ENCODE peak calls at places on chromosomes 3 and 15, in ten cellular contexts. One of them, this sample, is unnamed.

GRCh38 chr3:77449459-77449858 is 409.6 kb downstream of the ROBO2 start:
- DNase-seq in uterus: no peak
- DNase-seq in WTC11: no peak
- DNase-seq in A549: no peak
- DNase-seq in A172: no peak
- DNase-seq in NCI-H748 treated with DMSO at 0.1 percent for 48 hours: no peak
- DNase-seq in NCI-H345: no peak
- DNase-seq in HCEC 1CT: no peak
- DNase-seq in hypothalamus: no peak
- DNase-seq in T-cell: no peak
- DNase-seq in this sample: no peak

GRCh38 chr3:32782417-32782816 is 35.4 kb upstream of the TRIM71 start:
- DNase-seq in NCI-H748 treated with DMSO at 0.1 percent for 48 hours: no peak
- DNase-seq in uterus: no peak
- DNase-seq in WTC11: no peak
- DNase-seq in T-cell: no peak
- DNase-seq in NCI-H345: no peak
- DNase-seq in A549: no peak
- DNase-seq in hypothalamus: no peak
- DNase-seq in A172: no peak
- DNase-seq in HCEC 1CT: no peak
- DNase-seq in this sample: no peak

GRCh38 chr3:170469151-170470062 is 50.7 kb downstream of the CLDN11 start:
- DNase-seq in WTC11: no peak
- DNase-seq in T-cell: no peak
- DNase-seq in HCEC 1CT: peak; percentile 28
- DNase-seq in NCI-H345: no peak
- DNase-seq in A549: no peak
- DNase-seq in hypothalamus: no peak
- DNase-seq in A172: peak; percentile 12
- DNase-seq in uterus: peak; percentile 53
- DNase-seq in NCI-H748 treated with DMSO at 0.1 percent for 48 hours: peak; percentile 64
- DNase-seq in this sample: no peak

GRCh38 chr3:52524752-52525661 is 8.7 kb downstream of the NT5DC2 start:
- DNase-seq in NCI-H748 treated with DMSO at 0.1 percent for 48 hours: no peak
- DNase-seq in WTC11: peak; percentile 6
- DNase-seq in T-cell: no peak
- DNase-seq in A172: no peak
- DNase-seq in uterus: peak; percentile 41
- DNase-seq in hypothalamus: no peak
- DNase-seq in NCI-H345: peak; percentile 89
- DNase-seq in HCEC 1CT: no peak
- DNase-seq in A549: no peak
- DNase-seq in this sample: peak; percentile 40

GRCh38 chr15:44275431-44275830 is 13.1 kb upstream of the GOLM2 start:
- DNase-seq in hypothalamus: no peak
- DNase-seq in A172: no peak
- DNase-seq in uterus: no peak
- DNase-seq in HCEC 1CT: no peak
- DNase-seq in WTC11: no peak
- DNase-seq in A549: no peak
- DNase-seq in NCI-H748 treated with DMSO at 0.1 percent for 48 hours: no peak
- DNase-seq in T-cell: no peak
- DNase-seq in NCI-H345: no peak
- DNase-seq in this sample: no peak

GRCh38 chr3:52277972-52278509 is 408 bp downstream of the WDR82 start:
- DNase-seq in hypothalamus: no peak
- DNase-seq in HCEC 1CT: peak; percentile 52
- DNase-seq in T-cell: no peak
- DNase-seq in WTC11: peak; percentile 61
- DNase-seq in A172: no peak
- DNase-seq in A549: peak; percentile 33
- DNase-seq in NCI-H345: peak; percentile 62
- DNase-seq in NCI-H748 treated with DMSO at 0.1 percent for 48 hours: no peak
- DNase-seq in uterus: no peak
- DNase-seq in this sample: peak; percentile 67

GRCh38 chr3:49343163-49343562 is 3.3 kb upstream of the USP4 start:
- DNase-seq in NCI-H345: no peak
- DNase-seq in uterus: no peak
- DNase-seq in WTC11: no peak
- DNase-seq in HCEC 1CT: no peak
- DNase-seq in A549: no peak
- DNase-seq in T-cell: no peak
- DNase-seq in A172: no peak
- DNase-seq in NCI-H748 treated with DMSO at 0.1 percent for 48 hours: no peak
- DNase-seq in hypothalamus: no peak
- DNase-seq in this sample: no peak

GRCh38 chr3:184314700-184315505 is 497 bp downstream of the EIF4G1 start:
- DNase-seq in A172: no peak
- DNase-seq in NCI-H748 treated with DMSO at 0.1 percent for 48 hours: peak; percentile 2
- DNase-seq in A549: no peak
- DNase-seq in hypothalamus: peak; percentile 51
- DNase-seq in WTC11: peak; percentile 46
- DNase-seq in NCI-H345: peak; percentile 43
- DNase-seq in T-cell: peak; percentile 69
- DNase-seq in HCEC 1CT: peak; percentile 66
- DNase-seq in uterus: peak; percentile 87
- DNase-seq in this sample: peak; percentile 81

GRCh38 chr3:43378066-43378935 is 92.0 kb downstream of the SNRK start:
- DNase-seq in uterus: no peak
- DNase-seq in HCEC 1CT: peak; percentile 21
- DNase-seq in WTC11: peak; percentile 63
- DNase-seq in A172: peak; percentile 18
- DNase-seq in A549: peak; percentile 39
- DNase-seq in T-cell: peak; percentile 73
- DNase-seq in hypothalamus: no peak
- DNase-seq in NCI-H345: no peak
- DNase-seq in NCI-H748 treated with DMSO at 0.1 percent for 48 hours: no peak
- DNase-seq in this sample: no peak

GRCh38 chr15:67433495-67434099 is 87.3 kb upstream of the C15orf61 start:
- DNase-seq in NCI-H345: peak; percentile 5
- DNase-seq in hypothalamus: no peak
- DNase-seq in T-cell: no peak
- DNase-seq in HCEC 1CT: peak; percentile 14
- DNase-seq in A172: peak; percentile 27
- DNase-seq in A549: peak; percentile 82
- DNase-seq in WTC11: peak; percentile 65
- DNase-seq in NCI-H748 treated with DMSO at 0.1 percent for 48 hours: peak; percentile 4
- DNase-seq in uterus: peak; percentile 38
- DNase-seq in this sample: peak; percentile 66

GRCh38 chr15:70528270-70528706 is 235.1 kb downstream of the UACA start:
- DNase-seq in uterus: no peak
- DNase-seq in A172: peak; percentile 23
- DNase-seq in WTC11: no peak
- DNase-seq in T-cell: peak; percentile 42
- DNase-seq in A549: no peak
- DNase-seq in HCEC 1CT: no peak
- DNase-seq in NCI-H748 treated with DMSO at 0.1 percent for 48 hours: no peak
- DNase-seq in hypothalamus: no peak
- DNase-seq in NCI-H345: peak; percentile 11
- DNase-seq in this sample: peak; percentile 70

GRCh38 chr3:45987368-45988099 is 8.1 kb downstream of the FYCO1 start:
- DNase-seq in A549: no peak
- DNase-seq in uterus: peak; percentile 64
- DNase-seq in A172: no peak
- DNase-seq in HCEC 1CT: peak; percentile 60
- DNase-seq in NCI-H748 treated with DMSO at 0.1 percent for 48 hours: no peak
- DNase-seq in T-cell: no peak
- DNase-seq in WTC11: no peak
- DNase-seq in hypothalamus: no peak
- DNase-seq in NCI-H345: no peak
- DNase-seq in this sample: peak; percentile 96

This sample was measured in endothelial cell of umbilical vein.